ENCODE peak calls at places on chromosomes 2 and 18, in eight cellular contexts. B, D, K, C, J, N, H and S are unnamed samples.

GRCh38 chr18:48713302-48713701 is 174.5 kb downstream of the CTIF start:
- DNase-seq in D (no peak), J (peak), N (no peak), B (no peak), K (no peak), H (no peak), C (peak), S (no peak)

GRCh38 chr2:9918275-9918674 is 33.2 kb upstream of the GRHL1 start:
- DNase-seq in K (no peak), N (no peak), J (no peak), D (peak), B (no peak), C (peak), H (no peak), S (no peak)

GRCh38 chr18:2108581-2108980 is 462.7 kb downstream of the METTL4 start:
- DNase-seq in H (no peak), J (no peak), K (no peak), B (peak), D (no peak), C (peak), N (peak), S (no peak)

GRCh38 chr2:27954771-27955384 is 64.3 kb downstream of the BABAM2 start:
- DNase-seq in B (no peak), N (peak), K (peak), D (peak), J (peak), H (peak), C (peak), S (no peak)

GRCh38 chr2:67463810-67464209 is 66.7 kb downstream of the ETAA1 start:
- DNase-seq in N (no peak), J (no peak), H (no peak), C (peak), D (peak), B (no peak), K (no peak), S (peak)

GRCh38 chr18:11008544-11008943 is 140.8 kb downstream of the PIEZO2 start:
- DNase-seq in N (no peak), K (no peak), B (no peak), J (no peak), H (no peak), D (no peak), C (no peak), S (no peak)

GRCh38 chr2:158745067-158745865 is 49.9 kb upstream of the DAPL1 start:
- DNase-seq in C (peak), N (no peak), J (peak), H (no peak), B (peak), K (peak), D (peak), S (peak)

GRCh38 chr2:67272195-67272594 is 124.9 kb upstream of the ETAA1 start:
- DNase-seq in K (no peak), N (no peak), D (peak), C (no peak), J (no peak), H (no peak), B (no peak), S (no peak)

DNA sequence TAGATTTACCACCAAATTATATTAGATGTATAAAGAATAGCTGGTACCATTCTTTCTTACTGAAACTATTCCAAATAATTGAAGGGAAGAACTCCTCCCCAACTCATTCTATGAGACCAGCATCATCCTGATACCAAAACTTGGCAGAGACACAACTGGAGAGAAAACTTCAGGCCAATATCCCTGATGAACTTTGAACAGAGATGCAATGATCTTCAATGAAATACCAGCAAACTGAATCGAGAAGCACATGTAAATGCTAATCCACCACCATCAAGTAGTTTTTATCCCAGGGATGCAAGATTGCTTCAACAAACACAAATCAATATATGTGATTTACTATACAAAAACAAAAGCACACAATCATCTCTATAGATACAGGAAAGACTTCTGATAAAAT is 329.8 kb downstream of the RDH14 start:
- DNase-seq in H (no peak), K (no peak), N (no peak), D (no peak), B (no peak), J (no peak), C (no peak), S (no peak)
- H3K4me3 ChIP-seq in H (no peak), K (no peak), N (no peak), D (no peak), B (no peak), J (no peak), C (no peak), S (no peak)

DNA sequence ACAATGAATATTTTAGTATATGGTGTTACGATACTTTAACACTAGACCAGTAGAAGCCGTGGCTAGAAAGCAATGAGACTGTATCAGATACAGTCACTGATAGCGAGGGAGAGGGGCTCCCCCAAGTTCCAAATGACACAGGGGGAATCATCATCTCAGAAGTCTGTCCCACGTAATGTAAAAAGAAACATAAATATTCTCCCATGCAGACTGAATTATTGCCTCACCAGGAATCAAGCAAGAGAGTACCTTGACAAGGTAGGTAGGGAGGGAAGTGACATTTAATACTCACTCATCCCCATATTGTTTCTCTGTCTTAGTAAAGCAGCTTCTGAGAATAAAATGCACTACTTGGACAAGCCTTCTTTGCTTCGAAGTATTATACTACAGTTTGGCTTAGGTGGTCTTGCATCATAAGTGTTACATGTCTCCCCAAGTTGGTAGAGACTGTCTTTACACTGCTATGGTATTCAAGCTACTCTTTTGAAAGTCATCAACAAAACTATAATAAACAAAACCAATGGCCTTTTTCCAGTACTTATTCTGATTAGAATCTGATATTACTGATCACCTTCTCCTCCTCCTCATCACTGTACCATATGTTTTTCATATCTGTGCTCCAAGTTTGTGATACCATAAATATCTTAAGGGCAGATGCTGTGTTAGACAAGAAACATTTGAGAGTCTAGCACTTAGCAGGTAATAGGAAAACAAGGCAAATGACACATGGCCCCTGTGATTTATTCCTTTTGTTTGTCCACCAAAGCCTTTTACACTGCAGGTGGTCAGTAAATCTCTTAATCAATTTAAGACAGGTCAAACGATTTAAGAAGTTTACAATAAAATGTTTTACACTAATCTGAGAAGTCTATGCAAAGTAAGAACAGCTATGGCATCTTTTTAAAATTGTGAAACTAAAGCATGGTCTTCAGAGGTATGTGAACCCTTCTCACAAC is 2.7 kb downstream of the LAPTM4A start:
- DNase-seq in J (no peak), C (no peak), K (no peak), B (no peak), D (no peak), H (no peak), N (no peak), S (no peak)
- H3K4me3 ChIP-seq in J (peak), C (peak), K (peak), B (peak), D (peak), H (peak), N (peak), S (peak)

GRCh38 chr2:127407091-127407490 is 11.1 kb upstream of the PROC start:
- DNase-seq in D (no peak), B (no peak), H (no peak), C (no peak), K (no peak), N (no peak), J (no peak), S (no peak)

GRCh38 chr2:127408004-127408806 is 10.0 kb upstream of the PROC start:
- DNase-seq in N (peak), B (peak), D (peak), K (peak), J (peak), C (peak), H (no peak), S (peak)

GRCh38 chr2:127410871-127411396 is 7.3 kb upstream of the PROC start:
- DNase-seq in J (no peak), N (peak), K (peak), B (no peak), D (peak), H (no peak), C (peak), S (peak)

GRCh38 chr2:127407661-127408003 is 10.6 kb upstream of the PROC start:
- DNase-seq in K (no peak), C (peak), J (no peak), N (peak), B (no peak), H (no peak), D (no peak), S (no peak)

DNA sequence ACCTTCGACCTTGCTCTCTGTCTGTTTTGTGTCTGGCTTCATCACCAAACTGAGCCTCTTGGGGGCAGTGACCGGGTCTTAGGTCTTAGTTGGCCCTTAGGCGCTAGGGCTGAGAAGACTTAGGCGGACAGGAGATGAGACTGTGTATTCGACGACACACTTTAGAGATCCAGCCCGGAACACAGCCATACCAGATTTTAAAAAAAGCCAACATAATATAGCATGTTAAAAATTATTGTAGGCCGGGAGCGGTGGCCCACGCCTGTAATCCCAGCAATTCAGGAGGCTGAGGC is 9.5 kb upstream of the PROC start:
- DNase-seq in K (no peak), D (no peak), N (no peak), C (no peak), B (no peak), J (no peak), H (no peak), S (no peak)
- H3K4me3 ChIP-seq in K (no peak), D (no peak), N (no peak), C (no peak), B (peak), J (peak), H (no peak), S (peak)

DNA sequence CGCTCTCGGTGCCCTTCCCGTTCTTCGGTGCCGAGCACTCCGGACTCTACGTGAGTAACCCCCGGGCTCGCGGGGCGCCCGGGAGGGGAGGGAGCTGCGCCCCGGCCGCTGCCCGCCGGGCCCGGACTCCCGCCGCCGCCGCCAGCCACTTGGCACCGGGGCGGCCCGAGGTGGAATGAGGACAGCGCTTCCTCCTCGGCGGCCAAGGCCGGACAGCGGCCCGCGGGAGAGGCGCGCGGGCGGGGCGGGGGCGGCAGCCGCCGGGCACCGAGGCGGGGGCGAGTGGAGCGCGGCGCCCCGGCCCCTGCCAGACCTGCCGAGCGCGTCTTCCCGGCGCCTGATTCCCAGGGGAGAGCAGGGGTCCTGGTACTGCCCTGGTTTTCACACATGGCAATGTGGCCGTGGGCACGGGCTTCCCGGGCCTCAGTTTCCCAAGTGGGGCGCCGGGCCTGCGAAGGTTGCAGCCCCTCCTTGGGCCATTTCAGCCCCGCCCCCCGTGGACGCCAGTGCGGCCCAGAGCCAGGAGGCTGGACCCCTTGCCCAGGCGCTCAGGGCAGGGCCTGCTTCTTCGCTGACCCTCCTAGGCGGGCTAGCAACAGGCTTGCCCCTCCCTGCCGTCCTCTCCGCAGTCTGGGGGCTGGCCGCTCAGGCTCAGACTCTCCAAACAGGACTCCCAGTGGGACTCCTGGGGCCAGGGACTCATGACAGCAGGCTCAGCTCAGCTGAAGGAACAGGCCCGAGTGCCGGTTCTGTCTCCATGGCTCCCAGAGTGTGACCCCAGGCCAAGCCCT is 778 bp downstream of the SNED1 start:
- DNase-seq in J (peak), K (no peak), B (peak), C (no peak), H (no peak), D (no peak), N (no peak), S (peak)
- H3K4me3 ChIP-seq in J (peak), K (no peak), B (no peak), C (peak), H (no peak), D (peak), N (peak), S (peak)

DNA sequence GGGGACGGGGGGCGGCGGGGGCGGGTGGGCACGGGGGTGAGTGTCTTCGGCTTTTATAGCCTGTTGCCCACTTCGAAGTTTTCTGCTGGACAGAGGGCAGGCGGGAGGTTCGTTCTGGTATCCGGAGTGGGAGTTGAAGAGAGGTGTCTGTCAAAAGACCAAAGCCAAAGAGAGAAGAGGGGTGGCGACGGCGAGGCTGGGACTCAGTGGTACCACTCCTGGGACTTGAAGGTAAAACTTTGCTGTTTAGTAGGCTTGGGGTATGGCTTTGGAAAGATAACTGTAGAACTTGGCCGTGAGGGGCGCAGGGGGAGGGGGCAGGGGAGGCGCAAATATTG is 215.8 kb upstream of the DTNA start:
- DNase-seq in D (no peak), N (no peak), J (peak), C (no peak), K (no peak), H (no peak), B (peak), S (peak)
- H3K4me3 ChIP-seq in D (no peak), N (no peak), J (peak), C (no peak), K (no peak), H (no peak), B (peak), S (no peak)

DNA sequence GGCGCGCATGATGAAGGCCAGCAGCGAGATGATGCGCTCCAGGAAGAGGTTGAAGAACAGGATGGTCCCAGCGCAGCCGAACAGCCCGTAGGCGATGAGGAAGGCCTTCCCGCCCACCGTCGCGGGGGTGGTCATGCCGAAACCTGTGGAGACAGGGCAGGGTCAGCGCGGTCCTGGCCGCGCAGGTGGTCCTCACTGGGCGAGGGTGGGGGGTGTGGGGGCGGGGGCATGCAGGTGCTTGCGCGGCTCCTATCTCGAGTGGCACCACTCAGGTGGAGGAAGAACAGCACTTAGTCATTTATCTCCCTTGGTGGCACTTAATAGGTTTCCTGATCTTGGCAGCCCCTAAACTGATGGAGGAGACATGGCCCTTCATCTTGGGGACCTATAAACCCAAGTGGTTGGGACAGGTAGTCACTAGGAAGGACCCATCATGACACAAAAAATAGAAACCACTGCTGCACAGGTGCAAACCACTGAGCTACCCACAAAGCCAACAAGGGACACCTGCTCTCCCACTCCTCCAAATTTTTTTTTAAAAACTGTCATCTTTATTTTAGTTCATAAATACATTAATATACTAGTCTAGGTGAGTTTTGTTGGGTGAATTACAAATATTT is 118.8 kb downstream of the MSH2 start:
- DNase-seq in N (no peak), H (no peak), D (no peak), B (no peak), K (no peak), J (no peak), C (no peak), S (no peak)
- H3K4me3 ChIP-seq in N (peak), H (peak), D (peak), B (no peak), K (peak), J (peak), C (no peak), S (no peak)

DNA sequence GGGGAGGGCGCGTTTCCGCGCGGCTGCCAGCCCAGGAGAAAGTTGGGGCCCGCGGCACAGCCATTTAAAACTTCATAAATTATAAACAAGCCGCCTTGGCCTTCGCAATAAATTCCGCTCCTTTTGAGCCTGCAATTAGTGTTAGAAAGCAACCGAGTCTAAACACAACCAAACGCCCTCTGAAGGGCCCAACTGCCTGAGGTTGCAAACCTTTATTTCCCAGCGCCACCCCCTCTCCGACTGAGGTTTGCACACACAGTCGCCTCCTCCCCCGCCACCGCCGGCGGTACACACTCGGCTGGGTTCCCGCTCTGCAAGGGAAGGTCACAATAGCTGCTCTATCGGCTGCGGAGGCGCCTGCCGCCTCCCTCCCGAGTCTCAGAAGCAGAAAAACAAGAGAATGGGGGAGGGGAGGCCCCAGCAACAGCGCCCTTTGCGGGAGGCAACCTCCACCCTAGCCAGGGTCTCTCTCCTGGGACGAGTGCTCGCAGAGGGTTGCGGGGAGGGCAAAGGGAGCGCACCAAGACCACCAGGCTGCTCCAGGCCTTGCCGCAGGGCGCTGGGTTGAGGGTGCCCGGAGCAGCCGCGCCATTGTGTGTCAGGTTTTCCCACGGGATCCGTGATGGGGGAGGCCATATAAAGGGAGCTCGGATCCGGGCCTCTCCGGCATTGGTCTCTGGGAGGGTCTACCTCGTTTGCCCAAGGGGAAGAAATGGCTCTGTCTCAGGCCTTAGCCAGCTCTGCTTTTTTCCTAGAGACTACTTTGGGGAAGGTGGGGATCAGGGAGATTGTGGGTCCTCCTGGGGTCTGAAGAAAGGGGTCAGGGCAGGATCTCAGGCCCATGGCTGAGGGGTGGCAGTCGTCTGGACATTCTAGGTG is 13.4 kb upstream of the HOXD1 start:
- DNase-seq in D (no peak), J (no peak), B (peak), K (peak), C (no peak), H (no peak), N (no peak), S (no peak)
- H3K4me3 ChIP-seq in D (no peak), J (no peak), B (peak), K (no peak), C (peak), H (no peak), N (no peak), S (no peak)

DNA sequence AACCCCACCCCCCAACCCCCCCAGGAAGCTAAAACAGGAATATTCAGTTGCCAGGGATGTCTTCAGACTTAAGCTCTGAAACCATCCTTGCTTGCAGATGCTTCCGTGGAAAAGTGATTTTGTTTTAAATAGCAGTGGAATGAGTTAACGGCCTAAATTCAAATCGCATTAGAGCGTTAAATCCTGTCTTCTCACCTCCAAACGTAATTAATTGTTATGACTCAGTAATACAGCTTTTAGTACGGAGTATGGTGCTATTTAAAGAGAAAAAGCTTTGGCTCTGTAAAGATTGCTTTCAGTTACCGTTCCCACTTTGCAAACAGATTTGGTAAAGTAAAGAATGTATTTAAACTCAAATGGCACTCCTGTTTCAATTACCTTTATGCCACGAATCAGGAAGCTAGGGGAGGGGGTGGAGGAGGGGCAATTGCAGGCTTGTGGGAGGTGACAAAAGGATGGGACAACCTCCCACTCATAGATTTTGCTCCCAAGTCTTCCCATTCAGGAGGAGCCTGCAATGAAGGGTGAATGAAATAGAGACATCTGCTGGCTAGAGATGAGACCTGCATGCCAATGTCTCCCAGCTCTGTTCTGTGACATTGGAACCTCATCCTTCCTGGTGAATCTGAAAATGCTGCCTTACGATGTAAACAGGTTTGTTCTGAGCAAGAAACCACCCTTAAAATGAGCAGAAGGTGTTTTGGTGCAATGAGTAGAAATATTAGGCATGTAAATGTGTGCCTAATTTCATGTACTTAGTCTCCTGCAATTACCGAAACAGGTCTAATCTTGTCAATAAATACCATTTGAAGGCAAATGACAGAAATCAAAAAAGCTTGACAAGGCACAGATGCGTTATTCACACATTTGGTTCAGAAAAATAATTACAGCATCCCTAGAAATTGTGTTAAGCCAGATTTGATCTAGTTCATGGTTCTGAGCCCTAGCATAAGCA is 2.6 kb upstream of the PID1 start:
- DNase-seq in B (peak), J (peak), C (peak), K (peak), D (peak), N (peak), H (peak), S (peak)
- H3K4me3 ChIP-seq in B (peak), J (peak), C (peak), K (no peak), D (no peak), N (no peak), H (no peak), S (no peak)